ENCODE peak calls at places on chromosomes 11 and 22, in seven cellular contexts. One of them, this sample, is unnamed.

GRCh38 chr22:21628386-21629261 is 1.2 kb downstream of the YDJC start:
- DNase-seq in adrenal gland: no peak
- DNase-seq in fibroblast of lung: no peak
- DNase-seq in GM23338: peak
- DNase-seq in HFF-Myc: no peak
- DNase-seq in Caco-2: peak
- DNase-seq in AG04449: no peak
- DNase-seq in this sample: no peak

GRCh38 chr11:128481135-128481534 is 106.2 kb downstream of the ETS1 start:
- DNase-seq in adrenal gland: no peak
- DNase-seq in fibroblast of lung: peak
- DNase-seq in GM23338: no peak
- DNase-seq in HFF-Myc: no peak
- DNase-seq in Caco-2: no peak
- DNase-seq in AG04449: no peak
- DNase-seq in this sample: peak

GRCh38 chr11:128328955-128329551 is 258.3 kb downstream of the ETS1 start:
- DNase-seq in adrenal gland: peak
- DNase-seq in fibroblast of lung: no peak
- DNase-seq in GM23338: no peak
- DNase-seq in HFF-Myc: no peak
- DNase-seq in Caco-2: no peak
- DNase-seq in AG04449: no peak
- DNase-seq in this sample: no peak

GRCh38 chr11:26675233-26675928 is 46.5 kb downstream of the SLC5A12 start:
- DNase-seq in adrenal gland: no peak
- DNase-seq in fibroblast of lung: no peak
- DNase-seq in GM23338: no peak
- DNase-seq in HFF-Myc: no peak
- DNase-seq in Caco-2: no peak
- DNase-seq in AG04449: no peak
- DNase-seq in this sample: no peak

GRCh38 chr11:58927393-58928081 is 11.8 kb upstream of the GLYATL1 start:
- DNase-seq in adrenal gland: no peak
- DNase-seq in fibroblast of lung: peak
- DNase-seq in GM23338: peak
- DNase-seq in HFF-Myc: no peak
- DNase-seq in Caco-2: peak
- DNase-seq in AG04449: no peak
- DNase-seq in this sample: no peak

GRCh38 chr22:50523458-50523805 is 2.0 kb downstream of the SCO2 start:
- DNase-seq in adrenal gland: peak
- DNase-seq in fibroblast of lung: no peak
- DNase-seq in GM23338: no peak
- DNase-seq in HFF-Myc: no peak
- DNase-seq in Caco-2: no peak
- DNase-seq in AG04449: no peak
- DNase-seq in this sample: no peak

GRCh38 chr11:117837791-117838190 is 13.2 kb upstream of the FXYD2 start:
- DNase-seq in adrenal gland: no peak
- DNase-seq in fibroblast of lung: no peak
- DNase-seq in GM23338: no peak
- DNase-seq in HFF-Myc: no peak
- DNase-seq in Caco-2: no peak
- DNase-seq in AG04449: no peak
- DNase-seq in this sample: no peak

GRCh38 chr22:27808730-27809129 is 7.2 kb upstream of the MN1 start:
- DNase-seq in adrenal gland: no peak
- DNase-seq in fibroblast of lung: no peak
- DNase-seq in GM23338: no peak
- DNase-seq in HFF-Myc: no peak
- DNase-seq in Caco-2: no peak
- DNase-seq in AG04449: no peak
- DNase-seq in this sample: no peak

GRCh38 chr11:63710476-63711217 is 29.3 kb downstream of the RTN3 start:
- DNase-seq in adrenal gland: no peak
- DNase-seq in fibroblast of lung: peak
- DNase-seq in GM23338: no peak
- DNase-seq in HFF-Myc: peak
- DNase-seq in Caco-2: peak
- DNase-seq in AG04449: peak
- DNase-seq in this sample: peak

GRCh38 chr11:108931168-108931567 is 266.3 kb downstream of the DDX10 start:
- DNase-seq in adrenal gland: no peak
- DNase-seq in fibroblast of lung: peak
- DNase-seq in GM23338: no peak
- DNase-seq in HFF-Myc: no peak
- DNase-seq in Caco-2: no peak
- DNase-seq in AG04449: no peak
- DNase-seq in this sample: no peak

GRCh38 chr11:122871302-122871701 is 11.3 kb upstream of the JHY start:
- DNase-seq in adrenal gland: no peak
- DNase-seq in fibroblast of lung: no peak
- DNase-seq in GM23338: no peak
- DNase-seq in HFF-Myc: no peak
- DNase-seq in Caco-2: no peak
- DNase-seq in AG04449: no peak
- DNase-seq in this sample: no peak

GRCh38 chr11:35139883-35140282 is 912 bp downstream of the CD44 start:
- DNase-seq in adrenal gland: no peak
- DNase-seq in fibroblast of lung: peak
- DNase-seq in GM23338: no peak
- DNase-seq in HFF-Myc: no peak
- DNase-seq in Caco-2: no peak
- DNase-seq in AG04449: no peak
- DNase-seq in this sample: no peak

GRCh38 chr11:34674038-34674437 is 53.1 kb downstream of the EHF start:
- DNase-seq in adrenal gland: no peak
- DNase-seq in fibroblast of lung: no peak
- DNase-seq in GM23338: no peak
- DNase-seq in HFF-Myc: no peak
- DNase-seq in Caco-2: no peak
- DNase-seq in AG04449: no peak
- DNase-seq in this sample: no peak

GRCh38 chr11:108697872-108698473 is 33.1 kb downstream of the DDX10 start:
- DNase-seq in adrenal gland: peak
- DNase-seq in fibroblast of lung: peak
- DNase-seq in GM23338: peak
- DNase-seq in HFF-Myc: peak
- DNase-seq in Caco-2: peak
- DNase-seq in AG04449: no peak
- DNase-seq in this sample: peak

GRCh38 chr22:50169181-50169759 is 1.3 kb upstream of the PANX2 start:
- DNase-seq in adrenal gland: no peak
- DNase-seq in fibroblast of lung: no peak
- DNase-seq in GM23338: peak
- DNase-seq in HFF-Myc: no peak
- DNase-seq in Caco-2: no peak
- DNase-seq in AG04449: no peak
- DNase-seq in this sample: no peak

GRCh38 chr11:111403021-111403725 is 24.1 kb upstream of the POU2AF1 start:
- DNase-seq in adrenal gland: no peak
- DNase-seq in fibroblast of lung: no peak
- DNase-seq in GM23338: no peak
- DNase-seq in HFF-Myc: no peak
- DNase-seq in Caco-2: no peak
- DNase-seq in AG04449: no peak
- DNase-seq in this sample: no peak

GRCh38 chr11:82465481-82465880 is 268.2 kb downstream of the FAM181B start:
- DNase-seq in adrenal gland: no peak
- DNase-seq in fibroblast of lung: peak
- DNase-seq in GM23338: no peak
- DNase-seq in HFF-Myc: no peak
- DNase-seq in Caco-2: no peak
- DNase-seq in AG04449: no peak
- DNase-seq in this sample: no peak

GRCh38 chr11:120883404-120884135 is 140.3 kb upstream of the TBCEL start:
- DNase-seq in adrenal gland: peak
- DNase-seq in fibroblast of lung: peak
- DNase-seq in GM23338: no peak
- DNase-seq in HFF-Myc: no peak
- DNase-seq in Caco-2: no peak
- DNase-seq in AG04449: no peak
- DNase-seq in this sample: no peak

GRCh38 chr11:127993788-127994187 is 593.6 kb downstream of the ETS1 start:
- DNase-seq in adrenal gland: no peak
- DNase-seq in fibroblast of lung: no peak
- DNase-seq in GM23338: peak
- DNase-seq in HFF-Myc: no peak
- DNase-seq in Caco-2: no peak
- DNase-seq in AG04449: no peak
- DNase-seq in this sample: no peak

GRCh38 chr11:86722041-86722440 is 49.6 kb upstream of the ME3 start:
- DNase-seq in adrenal gland: no peak
- DNase-seq in fibroblast of lung: peak
- DNase-seq in GM23338: no peak
- DNase-seq in HFF-Myc: no peak
- DNase-seq in Caco-2: no peak
- DNase-seq in AG04449: no peak
- DNase-seq in this sample: no peak

GRCh38 chr11:17511571-17511970 is 32.6 kb downstream of the USH1C start:
- DNase-seq in adrenal gland: no peak
- DNase-seq in fibroblast of lung: no peak
- DNase-seq in GM23338: no peak
- DNase-seq in HFF-Myc: no peak
- DNase-seq in Caco-2: no peak
- DNase-seq in AG04449: no peak
- DNase-seq in this sample: no peak

GRCh38 chr11:134560566-134561347 is 148.7 kb upstream of the B3GAT1 start:
- DNase-seq in adrenal gland: peak
- DNase-seq in fibroblast of lung: no peak
- DNase-seq in GM23338: peak
- DNase-seq in HFF-Myc: no peak
- DNase-seq in Caco-2: peak
- DNase-seq in AG04449: no peak
- DNase-seq in this sample: no peak

GRCh38 chr11:6431861-6432260 is 8.9 kb downstream of the HPX start:
- DNase-seq in adrenal gland: no peak
- DNase-seq in fibroblast of lung: no peak
- DNase-seq in GM23338: no peak
- DNase-seq in HFF-Myc: peak
- DNase-seq in Caco-2: no peak
- DNase-seq in AG04449: peak
- DNase-seq in this sample: peak

GRCh38 chr11:19164230-19164855 is 37.4 kb downstream of the CSRP3 start:
- DNase-seq in adrenal gland: no peak
- DNase-seq in fibroblast of lung: no peak
- DNase-seq in GM23338: no peak
- DNase-seq in HFF-Myc: no peak
- DNase-seq in Caco-2: no peak
- DNase-seq in AG04449: no peak
- DNase-seq in this sample: no peak

GRCh38 chr11:101334581-101334980 is 205.0 kb upstream of the PGR start:
- DNase-seq in adrenal gland: no peak
- DNase-seq in fibroblast of lung: no peak
- DNase-seq in GM23338: no peak
- DNase-seq in HFF-Myc: no peak
- DNase-seq in Caco-2: no peak
- DNase-seq in AG04449: no peak
- DNase-seq in this sample: no peak
- TF ChIP-seq CTCF in adrenal gland: no peak
- TF ChIP-seq CTCF in fibroblast of lung: no peak
- TF ChIP-seq CTCF in GM23338: no peak
- TF ChIP-seq CTCF in HFF-Myc: no peak
- TF ChIP-seq CTCF in Caco-2: no peak
- TF ChIP-seq CTCF in AG04449: no peak
- TF ChIP-seq CTCF in this sample: no peak

DNA sequence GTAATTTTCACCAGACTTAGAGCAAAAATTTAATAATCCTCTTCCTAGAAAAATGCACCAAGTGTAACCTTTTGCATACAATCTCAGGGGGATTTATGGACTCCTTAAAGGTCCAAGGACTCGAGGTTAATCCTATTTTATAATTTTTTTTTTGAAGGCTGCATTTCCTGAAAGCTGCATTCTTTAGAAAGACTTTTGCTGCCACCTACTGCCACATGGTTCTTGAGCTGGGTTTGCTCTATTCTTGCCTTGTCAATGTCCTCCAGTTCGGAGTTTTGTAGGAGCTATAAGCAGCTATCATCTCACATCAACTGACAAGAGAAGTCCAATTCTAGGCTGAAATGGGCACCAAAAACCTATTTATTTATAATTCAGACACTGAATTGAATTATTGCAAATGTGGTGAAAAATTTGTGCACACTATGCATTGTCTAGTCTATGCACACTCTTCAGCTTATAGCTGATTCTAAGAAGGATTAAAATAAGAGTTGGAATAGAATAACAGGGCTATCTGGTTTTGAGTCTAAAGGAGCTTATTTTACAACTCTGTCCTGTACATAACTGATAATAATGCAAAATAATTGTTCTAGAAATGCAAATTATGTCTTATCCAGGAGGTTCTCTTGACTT is 31.3 kb downstream of the TRAF6 start:
- DNase-seq in adrenal gland: peak
- DNase-seq in fibroblast of lung: peak
- DNase-seq in GM23338: peak
- DNase-seq in HFF-Myc: peak
- DNase-seq in Caco-2: no peak
- DNase-seq in AG04449: no peak
- DNase-seq in this sample: no peak
- TF ChIP-seq CTCF in adrenal gland: peak
- TF ChIP-seq CTCF in fibroblast of lung: peak
- TF ChIP-seq CTCF in GM23338: peak
- TF ChIP-seq CTCF in HFF-Myc: peak
- TF ChIP-seq CTCF in Caco-2: no peak
- TF ChIP-seq CTCF in AG04449: peak
- TF ChIP-seq CTCF in this sample: peak

DNA sequence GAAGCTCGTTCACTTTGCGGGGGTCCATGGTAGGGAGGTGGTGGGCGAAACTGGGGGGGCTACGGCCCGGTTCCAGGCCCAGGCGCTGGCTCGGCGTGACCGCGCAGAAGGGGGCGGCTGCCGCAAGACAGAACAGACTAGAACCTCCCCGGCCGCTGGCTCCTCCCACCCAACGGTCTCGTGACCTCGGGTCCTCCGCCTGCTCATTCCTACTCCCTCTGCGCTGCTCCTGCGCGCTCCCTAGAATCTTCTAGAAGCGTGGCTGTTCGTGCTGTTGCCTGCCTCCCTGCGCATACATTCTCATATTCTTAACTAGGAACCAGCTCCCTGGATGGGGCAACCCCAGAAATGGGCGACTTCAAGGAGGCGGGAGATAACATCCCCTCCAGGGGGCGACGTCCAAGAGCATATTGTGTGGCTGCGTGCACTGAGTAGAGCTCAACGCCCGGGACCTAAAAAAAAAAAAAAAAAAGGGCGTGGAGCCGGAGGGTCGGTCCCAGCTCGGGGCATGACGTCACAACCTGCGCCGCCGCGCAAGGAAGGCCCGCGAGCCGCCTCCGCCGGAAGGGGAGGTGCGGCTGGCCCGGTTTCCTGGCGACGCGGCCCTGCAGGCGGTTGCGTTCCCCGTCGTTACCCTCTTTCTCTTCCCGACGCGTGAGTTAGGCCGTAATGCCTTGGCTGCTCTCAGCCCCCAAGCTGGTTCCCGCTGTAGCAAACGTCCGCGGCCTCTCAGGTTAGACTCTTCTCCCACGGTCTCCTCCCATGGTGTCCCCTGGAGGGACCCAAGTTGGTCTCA is at the start of the genes ST13 and XPNPEP3:
- DNase-seq in adrenal gland: peak
- DNase-seq in fibroblast of lung: peak
- DNase-seq in GM23338: peak
- DNase-seq in HFF-Myc: peak
- DNase-seq in Caco-2: peak
- DNase-seq in AG04449: peak
- DNase-seq in this sample: peak
- TF ChIP-seq CTCF in adrenal gland: no peak
- TF ChIP-seq CTCF in fibroblast of lung: no peak
- TF ChIP-seq CTCF in GM23338: no peak
- TF ChIP-seq CTCF in HFF-Myc: peak
- TF ChIP-seq CTCF in Caco-2: no peak
- TF ChIP-seq CTCF in AG04449: peak
- TF ChIP-seq CTCF in this sample: peak

GRCh38 chr22:31730344-31730711 is 19.6 kb downstream of the PRR14L start:
- DNase-seq in adrenal gland: peak
- DNase-seq in fibroblast of lung: no peak
- DNase-seq in GM23338: peak
- DNase-seq in HFF-Myc: no peak
- DNase-seq in Caco-2: no peak
- DNase-seq in AG04449: no peak
- DNase-seq in this sample: no peak
- TF ChIP-seq CTCF in adrenal gland: no peak
- TF ChIP-seq CTCF in fibroblast of lung: no peak
- TF ChIP-seq CTCF in GM23338: peak
- TF ChIP-seq CTCF in HFF-Myc: peak
- TF ChIP-seq CTCF in Caco-2: no peak
- TF ChIP-seq CTCF in AG04449: no peak
- TF ChIP-seq CTCF in this sample: no peak

This sample was measured in AG09319.